ENCODE peak calls at places on chromosome 10, in eight cellular contexts. T is endodermal cell; H is AG09309; R is suprapubic skin; P is thyroid gland; U is foreskin fibroblast; E is CD4-positive, CD25-positive, alpha-beta regulatory T cell; M is CD4-positive, alpha-beta memory T cell. B is an unnamed sample.

GRCh38 chr10:3897156-3897555 is 112.1 kb upstream of the KLF6 start:
- DNase-seq in U (no peak), R (no peak), P (no peak), T (no peak), H (no peak), E (no peak), M (no peak), B (no peak)

GRCh38 chr10:103842605-103843004 is 12.8 kb downstream of the SH3PXD2A start:
- DNase-seq in P (no peak), R (no peak), E (no peak), T (no peak), M (no peak), H (no peak), U (no peak), B (no peak)

GRCh38 chr10:101818958-101819633 is 852 bp upstream of the OGA start:
- DNase-seq in T (no peak), R (no peak), M (no peak), U (no peak), P (peak; percentile 43), H (no peak), E (peak; percentile 23), B (no peak)

GRCh38 chr10:8056891-8057331 is 2.4 kb downstream of the GATA3 start:
- DNase-seq in U (no peak), R (peak; percentile 52), H (no peak), T (peak; percentile 64), P (no peak), E (no peak), M (peak; percentile 58), B (no peak)

GRCh38 chr10:89478085-89478738 is 57.2 kb downstream of the SLC16A12 start:
- DNase-seq in E (no peak), T (peak; percentile 75), M (no peak), P (no peak), U (no peak), H (no peak), R (no peak), B (no peak)

GRCh38 chr10:10017716-10018115 is 1000.0 kb upstream of the CELF2 start:
- DNase-seq in R (no peak), U (no peak), H (no peak), P (no peak), E (no peak), M (no peak), T (no peak), B (no peak)

GRCh38 chr10:73182568-73182967 is 14.6 kb downstream of the FAM149B1 start:
- DNase-seq in M (no peak), P (no peak), T (no peak), R (no peak), E (no peak), H (peak; percentile 54), U (peak; percentile 23), B (no peak)

GRCh38 chr10:123160311-123160980 is 6.2 kb downstream of the BUB3 start:
- DNase-seq in M (peak; percentile 62), T (no peak), E (no peak), U (no peak), P (no peak), H (no peak), R (no peak), B (no peak)

GRCh38 chr10:44064987-44065787 is 319.7 kb downstream of the CXCL12 start:
- DNase-seq in U (no peak), P (no peak), R (no peak), T (no peak), H (no peak), M (no peak), E (no peak), B (no peak)

GRCh38 chr10:127034224-127034623 is 129.0 kb downstream of the DOCK1 start:
- DNase-seq in U (no peak), M (no peak), H (no peak), P (no peak), T (no peak), R (no peak), E (no peak), B (no peak)

GRCh38 chr10:131792809-131793208 is 108.0 kb upstream of the PPP2R2D start:
- DNase-seq in U (no peak), R (peak; percentile 29), P (no peak), E (no peak), H (no peak), M (no peak), T (peak; percentile 28), B (no peak)

GRCh38 chr10:43689618-43689954 is 40.9 kb upstream of the ZNF32 start:
- DNase-seq in E (no peak), M (no peak), R (no peak), U (peak; percentile 28), P (peak; percentile 58), T (peak; percentile 78), H (no peak), B (no peak)

GRCh38 chr10:1882168-1882567 is 144.8 kb upstream of the ADARB2 start:
- DNase-seq in H (no peak), R (no peak), M (no peak), P (no peak), T (no peak), U (no peak), E (no peak), B (no peak)

GRCh38 chr10:77043364-77043763 is 594.2 kb downstream of the KCNMA1 start:
- DNase-seq in R (no peak), T (no peak), P (no peak), H (no peak), E (no peak), M (no peak), U (no peak), B (no peak)

GRCh38 chr10:59434463-59435326 is 72.3 kb upstream of the FAM13C start:
- DNase-seq in U (no peak), T (no peak), E (no peak), H (no peak), P (no peak), R (no peak), M (no peak), B (no peak)

GRCh38 chr10:130867446-130868194 is 443.9 kb downstream of the TCERG1L start:
- DNase-seq in U (no peak), H (no peak), T (no peak), E (no peak), M (no peak), R (no peak), P (no peak), B (no peak)

GRCh38 chr10:12801214-12802087 is 200.1 kb downstream of the CCDC3 start:
- DNase-seq in U (no peak), R (no peak), P (no peak), E (no peak), M (no peak), H (no peak), T (no peak), B (no peak)

GRCh38 chr10:121497513-121497912 is 100.7 kb downstream of the FGFR2 start:
- DNase-seq in P (no peak), T (no peak), E (no peak), R (no peak), U (no peak), H (no peak), M (no peak), B (no peak)

GRCh38 chr10:121559321-121559720 is 38.9 kb downstream of the FGFR2 start:
- DNase-seq in P (no peak), R (no peak), U (no peak), T (no peak), M (no peak), E (no peak), H (no peak), B (no peak)

GRCh38 chr10:47306429-47307210 is 6.6 kb downstream of the GDF10 start:
- DNase-seq in R (no peak), H (no peak), M (no peak), E (no peak), T (no peak), U (no peak), P (no peak), B (no peak)

GRCh38 chr10:91525939-91526712 is 106.7 kb downstream of the PPP1R3C start:
- DNase-seq in E (no peak), H (no peak), R (no peak), M (no peak), U (no peak), P (no peak), T (no peak), B (no peak)

GRCh38 chr10:71025535-71025934 is 137.2 kb upstream of the PCBD1 start:
- DNase-seq in R (no peak), U (no peak), T (peak; percentile 80), E (no peak), H (no peak), P (no peak), M (no peak), B (no peak)

GRCh38 chr10:4102802-4103344 is 317.9 kb upstream of the KLF6 start:
- DNase-seq in U (no peak), E (no peak), M (no peak), P (no peak), H (no peak), R (no peak), T (no peak), B (no peak)

GRCh38 chr10:94358480-94358879 is 4.3 kb downstream of the NOC3L start:
- DNase-seq in E (no peak), H (peak; percentile 77), P (no peak), R (no peak), T (no peak), M (no peak), U (peak; percentile 83), B (peak; percentile 65)
- H3K4me3 ChIP-seq in E (no peak overlapping the region), H (peak overlapping the region; percentile 11), P (no peak overlapping the region), R (no peak overlapping the region), T (no peak overlapping the region), M (no peak overlapping the region), U (peak overlapping the region; percentile 29), B (no peak overlapping the region)

GRCh38 chr10:100518761-100519241 is 860 bp downstream of the SEC31B start:
- DNase-seq in M (peak; percentile 52), E (peak; percentile 40), T (peak; percentile 87), H (no peak), P (peak; percentile 66), U (peak; percentile 65), R (no peak), B (peak; percentile 26)
- H3K4me3 ChIP-seq in M (no peak overlapping the region), E (no peak overlapping the region), T (peak overlapping the region; percentile 70), H (no peak overlapping the region), P (peak overlapping the region; percentile 39), U (peak overlapping the region; percentile 39), R (peak overlapping the region; percentile 48), B (no peak overlapping the region)

GRCh38 chr10:6313107-6313895 is 110.6 kb downstream of the PFKFB3 start:
- DNase-seq in U (no peak), H (no peak), M (no peak), T (no peak), E (no peak), P (no peak), R (no peak), B (peak; percentile 33)
- H3K4me3 ChIP-seq in U (no peak overlapping the region), H (no peak overlapping the region), M (no peak overlapping the region), T (no peak overlapping the region), E (no peak overlapping the region), P (no peak overlapping the region), R (no peak overlapping the region), B (no peak overlapping the region)

GRCh38 chr10:78358406-78358805 is 324.7 kb downstream of the RPS24 start:
- DNase-seq in H (no peak), T (no peak), E (no peak), U (no peak), R (no peak), P (no peak), M (no peak), B (no peak)

GRCh38 chr10:78358982-78359381 is 325.3 kb downstream of the RPS24 start:
- DNase-seq in T (no peak), P (no peak), M (no peak), U (no peak), R (no peak), H (no peak), E (no peak), B (no peak)

GRCh38 chr10:78361031-78361430 is 327.4 kb downstream of the RPS24 start:
- DNase-seq in M (no peak), E (no peak), R (no peak), P (no peak), H (no peak), T (no peak), U (no peak), B (no peak)

GRCh38 chr10:78360284-78360683 is 326.6 kb downstream of the RPS24 start:
- DNase-seq in H (no peak), T (peak; percentile 41), M (no peak), R (no peak), U (no peak), E (no peak), P (no peak), B (no peak)

GRCh38 chr10:78359641-78360091 is 326.0 kb downstream of the RPS24 start:
- DNase-seq in U (no peak), H (no peak), P (no peak), E (no peak), T (peak; percentile 73), R (no peak), M (no peak), B (no peak)
- H3K4me3 ChIP-seq in U (no peak overlapping the region), H (no peak overlapping the region), P (no peak overlapping the region), E (no peak overlapping the region), T (no peak overlapping the region), R (no peak overlapping the region), M (no peak overlapping the region), B (no peak overlapping the region)